ENCODE peak calls at places on chromosome 9, in five cellular contexts. One of them, this sample, is unnamed.

GRCh38 chr9:135588371-135588770 is 26.8 kb downstream of the PAEP start:
- DNase-seq in epithelial cell of proximal tubule: no peak
- DNase-seq in neural progenitor cell: no peak
- DNase-seq in heart right ventricle: no peak
- DNase-seq in fibroblast of the aortic adventitia: no peak
- DNase-seq in this sample: no peak

GRCh38 chr9:117411547-117411946 is 3.3 kb downstream of the ASTN2 start:
- DNase-seq in epithelial cell of proximal tubule: peak
- DNase-seq in neural progenitor cell: peak
- DNase-seq in heart right ventricle: peak
- DNase-seq in fibroblast of the aortic adventitia: peak
- DNase-seq in this sample: no peak

GRCh38 chr9:93654351-93654961 is 78.1 kb downstream of the PHF2 start:
- DNase-seq in epithelial cell of proximal tubule: no peak
- DNase-seq in neural progenitor cell: peak
- DNase-seq in heart right ventricle: no peak
- DNase-seq in fibroblast of the aortic adventitia: no peak
- DNase-seq in this sample: no peak

GRCh38 chr9:6305954-6306563 is 22.1 kb upstream of the TPD52L3 start:
- DNase-seq in epithelial cell of proximal tubule: peak
- DNase-seq in neural progenitor cell: peak
- DNase-seq in heart right ventricle: no peak
- DNase-seq in fibroblast of the aortic adventitia: peak
- DNase-seq in this sample: no peak

GRCh38 chr9:133054966-133055365 is 6.8 kb upstream of the CEL start:
- DNase-seq in epithelial cell of proximal tubule: no peak
- DNase-seq in neural progenitor cell: no peak
- DNase-seq in heart right ventricle: peak
- DNase-seq in fibroblast of the aortic adventitia: no peak
- DNase-seq in this sample: peak

GRCh38 chr9:111483419-111483861 is 743 bp downstream of the ECPAS start:
- DNase-seq in epithelial cell of proximal tubule: no peak
- DNase-seq in neural progenitor cell: no peak
- DNase-seq in heart right ventricle: peak
- DNase-seq in fibroblast of the aortic adventitia: no peak
- DNase-seq in this sample: no peak

GRCh38 chr9:136373300-136374182 is at the start of gene CARD9:
- DNase-seq in epithelial cell of proximal tubule: no peak
- DNase-seq in neural progenitor cell: no peak
- DNase-seq in heart right ventricle: no peak
- DNase-seq in fibroblast of the aortic adventitia: no peak
- DNase-seq in this sample: no peak

GRCh38 chr9:68473790-68474189 is 66.9 kb downstream of the TMEM252 start:
- DNase-seq in epithelial cell of proximal tubule: no peak
- DNase-seq in neural progenitor cell: no peak
- DNase-seq in heart right ventricle: no peak
- DNase-seq in fibroblast of the aortic adventitia: no peak
- DNase-seq in this sample: no peak

GRCh38 chr9:115000217-115000639 is 69.8 kb upstream of the TNFSF8 start:
- DNase-seq in epithelial cell of proximal tubule: no peak
- DNase-seq in neural progenitor cell: no peak
- DNase-seq in heart right ventricle: no peak
- DNase-seq in fibroblast of the aortic adventitia: no peak
- DNase-seq in this sample: no peak

GRCh38 chr9:115691097-115691496 is 462.5 kb upstream of the PAPPA start:
- DNase-seq in epithelial cell of proximal tubule: peak
- DNase-seq in neural progenitor cell: no peak
- DNase-seq in heart right ventricle: no peak
- DNase-seq in fibroblast of the aortic adventitia: peak
- DNase-seq in this sample: peak

GRCh38 chr9:113622600-113623400 is 159.3 kb downstream of the RGS3 start:
- DNase-seq in epithelial cell of proximal tubule: peak
- DNase-seq in neural progenitor cell: no peak
- DNase-seq in heart right ventricle: no peak
- DNase-seq in fibroblast of the aortic adventitia: peak
- DNase-seq in this sample: no peak

GRCh38 chr9:96014078-96014477 is 138.6 kb downstream of the ERCC6L2 start:
- DNase-seq in epithelial cell of proximal tubule: no peak
- DNase-seq in neural progenitor cell: no peak
- DNase-seq in heart right ventricle: no peak
- DNase-seq in fibroblast of the aortic adventitia: no peak
- DNase-seq in this sample: no peak

GRCh38 chr9:114016101-114016500 is 62.0 kb downstream of the AMBP start:
- DNase-seq in epithelial cell of proximal tubule: no peak
- DNase-seq in neural progenitor cell: no peak
- DNase-seq in heart right ventricle: no peak
- DNase-seq in fibroblast of the aortic adventitia: no peak
- DNase-seq in this sample: no peak

GRCh38 chr9:99488109-99489042 is 266.3 kb downstream of the SEC61B start:
- DNase-seq in epithelial cell of proximal tubule: no peak
- DNase-seq in neural progenitor cell: peak
- DNase-seq in heart right ventricle: no peak
- DNase-seq in fibroblast of the aortic adventitia: no peak
- DNase-seq in this sample: no peak

GRCh38 chr9:37650873-37651768 is at the start of gene FRMPD1:
- DNase-seq in epithelial cell of proximal tubule: no peak
- DNase-seq in neural progenitor cell: peak
- DNase-seq in heart right ventricle: peak
- DNase-seq in fibroblast of the aortic adventitia: peak
- DNase-seq in this sample: no peak

GRCh38 chr9:92327283-92327850 is 1.6 kb downstream of the CENPP start:
- DNase-seq in epithelial cell of proximal tubule: no peak
- DNase-seq in neural progenitor cell: no peak
- DNase-seq in heart right ventricle: no peak
- DNase-seq in fibroblast of the aortic adventitia: no peak
- DNase-seq in this sample: no peak

DNA sequence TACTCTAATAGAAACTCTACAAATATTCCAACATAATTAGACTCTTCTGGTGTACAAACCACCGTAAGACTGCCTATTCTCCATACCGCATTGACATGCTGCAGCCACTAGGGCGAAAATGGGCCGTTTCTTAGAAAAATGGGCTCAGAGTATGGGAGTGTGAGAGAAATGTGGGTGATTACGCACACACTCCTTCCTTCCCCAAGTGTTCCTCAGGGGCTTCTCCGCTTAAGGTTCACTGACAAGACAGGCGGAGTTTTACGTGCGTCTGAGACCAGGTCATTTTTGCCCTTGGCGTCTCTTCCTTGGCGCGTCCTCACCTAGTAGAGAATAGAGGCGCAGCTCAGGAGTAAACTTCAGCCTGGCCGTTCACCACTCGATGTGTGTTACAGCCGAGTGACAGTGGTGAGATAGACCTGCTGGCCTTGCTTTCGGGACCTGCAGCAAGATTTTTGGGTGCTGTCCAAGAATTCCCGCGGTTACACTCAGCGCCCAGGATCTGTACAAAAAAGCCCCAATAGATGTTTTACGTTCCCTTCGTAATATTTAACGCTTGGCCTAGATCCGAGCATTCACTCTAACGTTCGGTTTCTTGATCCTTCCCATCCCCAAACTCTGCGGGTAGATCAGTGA is 1.8 kb upstream of the NTRK2 start:
- DNase-seq in epithelial cell of proximal tubule: peak
- DNase-seq in neural progenitor cell: peak
- DNase-seq in heart right ventricle: peak
- DNase-seq in fibroblast of the aortic adventitia: peak
- DNase-seq in this sample: no peak
- TF ChIP-seq CTCF in epithelial cell of proximal tubule: peak
- TF ChIP-seq CTCF in neural progenitor cell: peak
- TF ChIP-seq CTCF in heart right ventricle: no peak
- TF ChIP-seq CTCF in fibroblast of the aortic adventitia: peak
- TF ChIP-seq CTCF in this sample: peak

GRCh38 chr9:131728546-131728910 is 11.3 kb downstream of the RAPGEF1 start:
- DNase-seq in epithelial cell of proximal tubule: no peak
- DNase-seq in neural progenitor cell: no peak
- DNase-seq in heart right ventricle: no peak
- DNase-seq in fibroblast of the aortic adventitia: no peak
- DNase-seq in this sample: no peak

GRCh38 chr9:131728961-131729360 is 10.9 kb downstream of the RAPGEF1 start:
- DNase-seq in epithelial cell of proximal tubule: no peak
- DNase-seq in neural progenitor cell: no peak
- DNase-seq in heart right ventricle: no peak
- DNase-seq in fibroblast of the aortic adventitia: no peak
- DNase-seq in this sample: no peak

GRCh38 chr9:131727184-131727785 is 12.6 kb downstream of the RAPGEF1 start:
- DNase-seq in epithelial cell of proximal tubule: no peak
- DNase-seq in neural progenitor cell: no peak
- DNase-seq in heart right ventricle: no peak
- DNase-seq in fibroblast of the aortic adventitia: peak
- DNase-seq in this sample: no peak

GRCh38 chr9:131724678-131725077 is 15.2 kb downstream of the RAPGEF1 start:
- DNase-seq in epithelial cell of proximal tubule: no peak
- DNase-seq in neural progenitor cell: no peak
- DNase-seq in heart right ventricle: no peak
- DNase-seq in fibroblast of the aortic adventitia: no peak
- DNase-seq in this sample: no peak

GRCh38 chr9:131727795-131728545 is 11.9 kb downstream of the RAPGEF1 start:
- DNase-seq in epithelial cell of proximal tubule: no peak
- DNase-seq in neural progenitor cell: no peak
- DNase-seq in heart right ventricle: no peak
- DNase-seq in fibroblast of the aortic adventitia: no peak
- DNase-seq in this sample: no peak
- H3K4me3 ChIP-seq in epithelial cell of proximal tubule: no peak
- H3K4me3 ChIP-seq in neural progenitor cell: no peak
- H3K4me3 ChIP-seq in heart right ventricle: no peak
- H3K4me3 ChIP-seq in fibroblast of the aortic adventitia: no peak
- H3K4me3 ChIP-seq in this sample: no peak

GRCh38 chr9:127393680-127394079 is 3.3 kb upstream of the SLC2A8 start:
- DNase-seq in epithelial cell of proximal tubule: no peak
- DNase-seq in neural progenitor cell: no peak
- DNase-seq in heart right ventricle: no peak
- DNase-seq in fibroblast of the aortic adventitia: peak
- DNase-seq in this sample: no peak
- TF ChIP-seq CTCF in epithelial cell of proximal tubule: peak
- TF ChIP-seq CTCF in neural progenitor cell: no peak
- TF ChIP-seq CTCF in heart right ventricle: no peak
- TF ChIP-seq CTCF in fibroblast of the aortic adventitia: peak
- TF ChIP-seq CTCF in this sample: peak

GRCh38 chr9:131578778-131579504 is 33.6 kb downstream of the PRRT1B start:
- DNase-seq in epithelial cell of proximal tubule: no peak
- DNase-seq in neural progenitor cell: no peak
- DNase-seq in heart right ventricle: no peak
- DNase-seq in fibroblast of the aortic adventitia: no peak
- DNase-seq in this sample: no peak
- H3K4me3 ChIP-seq in epithelial cell of proximal tubule: no peak
- H3K4me3 ChIP-seq in neural progenitor cell: no peak
- H3K4me3 ChIP-seq in heart right ventricle: no peak
- H3K4me3 ChIP-seq in fibroblast of the aortic adventitia: no peak
- H3K4me3 ChIP-seq in this sample: no peak

GRCh38 chr9:131012396-131012917 is 3.5 kb downstream of the LAMC3 start:
- DNase-seq in epithelial cell of proximal tubule: no peak
- DNase-seq in neural progenitor cell: peak
- DNase-seq in heart right ventricle: no peak
- DNase-seq in fibroblast of the aortic adventitia: no peak
- DNase-seq in this sample: no peak
- TF ChIP-seq CTCF in epithelial cell of proximal tubule: no peak
- TF ChIP-seq CTCF in neural progenitor cell: no peak
- TF ChIP-seq CTCF in heart right ventricle: no peak
- TF ChIP-seq CTCF in fibroblast of the aortic adventitia: no peak
- TF ChIP-seq CTCF in this sample: no peak

GRCh38 chr9:71121275-71122168 is at the start of gene TRPM3:
- DNase-seq in epithelial cell of proximal tubule: no peak
- DNase-seq in neural progenitor cell: peak
- DNase-seq in heart right ventricle: no peak
- DNase-seq in fibroblast of the aortic adventitia: no peak
- DNase-seq in this sample: no peak
- H3K4me3 ChIP-seq in epithelial cell of proximal tubule: no peak
- H3K4me3 ChIP-seq in neural progenitor cell: peak
- H3K4me3 ChIP-seq in heart right ventricle: peak
- H3K4me3 ChIP-seq in fibroblast of the aortic adventitia: no peak
- H3K4me3 ChIP-seq in this sample: no peak

DNA sequence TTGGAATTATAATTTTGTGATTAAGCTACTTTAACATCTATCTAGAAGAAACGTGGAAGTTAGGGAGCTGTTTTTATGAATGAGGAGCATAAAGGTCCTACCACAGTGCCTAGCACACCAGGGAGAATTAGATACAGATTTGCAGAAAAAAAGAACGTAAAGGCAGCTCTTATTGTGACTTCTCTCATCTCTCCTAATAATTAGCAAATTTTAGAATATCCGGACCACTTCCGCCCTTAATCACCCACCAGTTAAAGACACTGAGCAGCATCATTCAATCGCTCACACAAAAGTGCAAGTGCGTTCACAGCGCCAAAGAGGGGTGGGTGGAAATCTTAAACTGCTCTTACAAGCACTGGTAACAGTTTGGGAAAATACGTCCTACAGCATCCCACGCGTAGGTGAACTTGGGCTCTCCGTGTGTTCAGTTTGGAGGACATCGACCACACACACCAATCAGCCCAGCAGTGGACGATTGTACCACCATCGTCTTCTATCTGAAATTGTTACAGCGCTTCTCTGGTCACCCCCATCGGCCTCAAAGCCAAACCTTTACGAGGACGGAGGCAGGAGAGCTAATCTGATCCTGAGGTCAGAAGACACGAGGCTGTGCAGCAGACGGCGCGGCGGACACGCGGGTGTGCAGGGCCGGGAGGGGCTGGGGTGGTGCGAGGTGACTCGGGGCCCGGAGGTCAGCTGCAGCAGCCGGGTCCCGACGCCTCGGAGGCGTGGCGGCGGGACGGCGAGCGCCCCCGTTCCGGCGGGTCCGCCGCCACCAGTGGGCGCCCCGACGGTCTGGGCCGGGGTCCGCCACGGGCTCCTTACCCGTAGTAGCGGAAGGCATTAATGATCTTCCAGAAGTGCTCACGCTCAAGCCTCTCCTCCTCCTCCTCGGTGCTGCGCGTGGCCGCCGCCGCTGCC is 646 bp downstream of the CARNMT1 start:
- DNase-seq in epithelial cell of proximal tubule: no peak
- DNase-seq in neural progenitor cell: peak
- DNase-seq in heart right ventricle: peak
- DNase-seq in fibroblast of the aortic adventitia: peak
- DNase-seq in this sample: peak
- TF ChIP-seq CTCF in epithelial cell of proximal tubule: no peak
- TF ChIP-seq CTCF in neural progenitor cell: no peak
- TF ChIP-seq CTCF in heart right ventricle: no peak
- TF ChIP-seq CTCF in fibroblast of the aortic adventitia: peak
- TF ChIP-seq CTCF in this sample: no peak

GRCh38 chr9:129178579-129178909 is 483 bp upstream of the IER5L start:
- DNase-seq in epithelial cell of proximal tubule: no peak
- DNase-seq in neural progenitor cell: no peak
- DNase-seq in heart right ventricle: no peak
- DNase-seq in fibroblast of the aortic adventitia: no peak
- DNase-seq in this sample: no peak

GRCh38 chr9:129176786-129177442 is 1.1 kb downstream of the IER5L start:
- DNase-seq in epithelial cell of proximal tubule: no peak
- DNase-seq in neural progenitor cell: peak
- DNase-seq in heart right ventricle: no peak
- DNase-seq in fibroblast of the aortic adventitia: peak
- DNase-seq in this sample: no peak

GRCh38 chr9:129177443-129177790 is 644 bp downstream of the IER5L start:
- DNase-seq in epithelial cell of proximal tubule: no peak
- DNase-seq in neural progenitor cell: no peak
- DNase-seq in heart right ventricle: no peak
- DNase-seq in fibroblast of the aortic adventitia: peak
- DNase-seq in this sample: no peak

GRCh38 chr9:129178983-129179382 is 922 bp upstream of the IER5L start:
- DNase-seq in epithelial cell of proximal tubule: no peak
- DNase-seq in neural progenitor cell: peak
- DNase-seq in heart right ventricle: no peak
- DNase-seq in fibroblast of the aortic adventitia: no peak
- DNase-seq in this sample: no peak

GRCh38 chr9:129177791-129178578 is at the start of gene IER5L:
- DNase-seq in epithelial cell of proximal tubule: no peak
- DNase-seq in neural progenitor cell: peak
- DNase-seq in heart right ventricle: peak
- DNase-seq in fibroblast of the aortic adventitia: peak
- DNase-seq in this sample: peak
- H3K4me3 ChIP-seq in epithelial cell of proximal tubule: peak
- H3K4me3 ChIP-seq in neural progenitor cell: peak
- H3K4me3 ChIP-seq in heart right ventricle: peak
- H3K4me3 ChIP-seq in fibroblast of the aortic adventitia: peak
- H3K4me3 ChIP-seq in this sample: peak

This sample was measured in HFF-Myc.